ENCODE peak calls at places on chromosome 5, in four cellular contexts. G, C, Q and L are unnamed samples.

GRCh38 chr5:10229306-10230048 is 20.2 kb downstream of the ATPSCKMT start:
- DNase-seq in G (peak), C (no peak), Q (no peak), L (no peak)

GRCh38 chr5:126521130-126521529 is 73.9 kb downstream of the ALDH7A1 start:
- DNase-seq in G (no peak), C (no peak), Q (peak), L (no peak)

GRCh38 chr5:138668981-138669380 is 84.2 kb upstream of the CTNNA1 start:
- DNase-seq in G (no peak), C (no peak), Q (peak), L (peak)

GRCh38 chr5:124790895-124791732 is 44.7 kb upstream of the ZNF608 start:
- DNase-seq in G (peak), C (no peak), Q (no peak), L (no peak)

GRCh38 chr5:136525546-136525945 is 160.2 kb upstream of the TRPC7 start:
- DNase-seq in G (no peak), C (no peak), Q (no peak), L (no peak)

GRCh38 chr5:176647870-176648466 is 684 bp downstream of the TSPAN17 start:
- DNase-seq in G (no peak), C (no peak), Q (peak), L (peak)

GRCh38 chr5:83553000-83553486 is 81.5 kb downstream of the VCAN start:
- DNase-seq in G (peak), C (no peak), Q (no peak), L (peak)

GRCh38 chr5:166285385-166285784 is 2006.1 kb upstream of the WWC1 start:
- DNase-seq in G (no peak), C (no peak), Q (no peak), L (peak)

GRCh38 chr5:80128129-80128528 is 93.0 kb downstream of the THBS4 start:
- DNase-seq in G (no peak), C (peak), Q (no peak), L (peak)

GRCh38 chr5:36607838-36608783 is 1.7 kb downstream of the SLC1A3 start:
- DNase-seq in G (no peak), C (no peak), Q (no peak), L (no peak)

GRCh38 chr5:61817472-61818326 is 485.6 kb downstream of the ZSWIM6 start:
- DNase-seq in G (peak), C (peak), Q (no peak), L (peak)

GRCh38 chr5:158175664-158176507 is 316.9 kb upstream of the CLINT1 start:
- DNase-seq in G (no peak), C (no peak), Q (no peak), L (peak)

GRCh38 chr5:17785774-17786173 is 151.5 kb downstream of the TAF11L14 start:
- DNase-seq in G (no peak), C (peak), Q (no peak), L (peak)

GRCh38 chr5:115375922-115376321 is 79.5 kb upstream of the CCDC112 start:
- DNase-seq in G (peak), C (no peak), Q (no peak), L (no peak)

GRCh38 chr5:143220748-143221211 is 182.7 kb downstream of the NR3C1 start:
- DNase-seq in G (no peak), C (no peak), Q (no peak), L (no peak)

GRCh38 chr5:55993013-55993412 is 1.8 kb downstream of the IL6ST start:
- DNase-seq in G (peak), C (no peak), Q (no peak), L (no peak)
- H2BK5ac ChIP-seq in G (peak), C (no peak), Q (no peak), L (no peak)

GRCh38 chr5:78283105-78283504 is 11.4 kb downstream of the AP3B1 start:
- DNase-seq in G (no peak), C (no peak), Q (no peak), L (no peak)
- H3K56ac ChIP-seq in G (no peak), C (no peak), Q (no peak), L (no peak)

DNA sequence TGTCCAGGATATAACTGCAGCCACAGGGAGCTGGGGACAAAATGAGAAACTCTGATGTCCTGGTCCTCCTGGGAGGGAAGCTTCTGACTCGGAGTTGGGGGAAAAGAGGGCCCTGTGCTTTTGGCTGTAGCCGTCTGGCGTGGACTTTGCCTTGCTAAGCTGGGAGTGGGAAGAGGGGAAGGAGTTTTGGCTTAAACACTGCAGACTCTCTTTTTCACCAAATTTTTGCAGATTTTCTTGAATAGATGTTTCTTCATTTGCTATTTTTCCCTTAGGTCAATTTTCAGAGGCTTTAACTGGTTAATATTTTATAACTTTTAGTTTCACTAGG is 15.7 kb upstream of the MAT2B start:
- DNase-seq in G (no peak), C (no peak), Q (no peak), L (no peak)
- H2BK5ac ChIP-seq in G (no peak), C (no peak), Q (no peak), L (no peak)

GRCh38 chr5:145484195-145484594 is 350.9 kb downstream of the PRELID2 start:
- DNase-seq in G (peak), C (no peak), Q (no peak), L (no peak)
- H3K56ac ChIP-seq in G (no peak), C (no peak), Q (no peak), L (no peak)